ENCODE peak calls at places on chromosomes 12 and 14, in four cellular contexts. O is testis, P is upper lobe of right lung, A is keratinocyte. K is an unnamed sample.

GRCh38 chr12:121673013-121673441 is 3.6 kb upstream of the MORN3 start:
- DNase-seq in O (peak; percentile 28), P (no peak), A (no peak), K (peak; percentile 31)

GRCh38 chr14:88232783-88233182 is 90.3 kb downstream of the KCNK10 start:
- DNase-seq in O (no peak), P (no peak), A (no peak), K (no peak)

GRCh38 chr14:43894534-43894933 is 612.5 kb downstream of the FSCB start:
- DNase-seq in O (no peak), P (no peak), A (no peak), K (no peak)

GRCh38 chr14:75826599-75826998 is 155.2 kb downstream of the TGFB3 start:
- DNase-seq in O (no peak), P (no peak), A (no peak), K (no peak)

GRCh38 chr12:3055712-3056467 is 21.3 kb upstream of the TSPAN9 start:
- DNase-seq in O (no peak), P (no peak), A (no peak), K (no peak)

GRCh38 chr14:90159688-90160087 is 96.7 kb upstream of the PSMC1 start:
- DNase-seq in O (no peak), P (no peak), A (no peak), K (no peak)

GRCh38 chr12:94620611-94621010 is 29.7 kb downstream of the TMCC3 start:
- DNase-seq in O (no peak), P (no peak), A (no peak), K (no peak)

GRCh38 chr12:52191841-52192791 is at the start of gene KRT80:
- DNase-seq in O (peak; percentile 94), P (peak; percentile 90), A (peak; percentile 96), K (peak; percentile 97)

GRCh38 chr14:40762685-40763084 is 844.0 kb upstream of the LRFN5 start:
- DNase-seq in O (no peak), P (no peak), A (no peak), K (no peak)

GRCh38 chr14:101216725-101217463 is 313.4 kb upstream of the RTL1 start:
- DNase-seq in O (peak; percentile 38), P (no peak), A (no peak), K (no peak)

GRCh38 chr12:51917041-51917590 is 9.8 kb downstream of the ACVRL1 start:
- DNase-seq in O (no peak), P (peak; percentile 42), A (no peak), K (no peak)

GRCh38 chr12:3281588-3282150 is 204.5 kb downstream of the TSPAN9 start:
- DNase-seq in O (no peak), P (no peak), A (no peak), K (peak; percentile 80)

GRCh38 chr12:27969901-27970390 is 2.6 kb downstream of the PTHLH start:
- DNase-seq in O (peak; percentile 67), P (peak; percentile 76), A (no peak), K (peak; percentile 68)

GRCh38 chr12:12008931-12009611 is 61.7 kb upstream of the BCL2L14 start:
- DNase-seq in O (no peak), P (no peak), A (peak; percentile 58), K (peak; percentile 49)

GRCh38 chr12:15829255-15829654 is 40.1 kb upstream of the EPS8 start:
- DNase-seq in O (no peak), P (no peak), A (no peak), K (no peak)

GRCh38 chr14:32802295-32802694 is 136.4 kb upstream of the NPAS3 start:
- DNase-seq in O (no peak), P (no peak), A (no peak), K (no peak)

GRCh38 chr14:32805979-32806378 is 132.7 kb upstream of the NPAS3 start:
- DNase-seq in O (no peak), P (no peak), A (no peak), K (no peak)

DNA sequence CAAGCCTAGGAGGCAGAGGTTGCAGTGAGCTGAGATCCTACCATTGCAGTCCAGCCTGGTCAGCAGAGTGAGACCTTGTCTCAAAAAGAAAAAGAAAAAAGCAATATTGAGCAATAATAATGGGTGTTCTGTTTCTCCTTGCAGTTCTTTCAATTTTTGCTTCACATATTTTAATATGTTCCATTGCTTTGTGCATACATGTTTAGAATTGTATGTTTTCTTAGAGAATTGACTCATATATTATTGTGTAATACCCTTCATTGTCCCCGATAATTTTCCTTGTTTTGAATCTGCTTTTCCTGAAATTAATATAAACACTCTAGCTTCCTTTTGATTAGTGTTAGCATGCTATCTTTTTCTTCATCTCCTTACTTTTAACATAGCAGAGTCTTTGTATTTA is 138.4 kb upstream of the NPAS3 start:
- DNase-seq in O (no peak), P (no peak), A (no peak), K (no peak)
- H3K4me3 ChIP-seq in O (no peak overlapping the region), P (no peak overlapping the region), A (no peak overlapping the region), K (no peak overlapping the region)

DNA sequence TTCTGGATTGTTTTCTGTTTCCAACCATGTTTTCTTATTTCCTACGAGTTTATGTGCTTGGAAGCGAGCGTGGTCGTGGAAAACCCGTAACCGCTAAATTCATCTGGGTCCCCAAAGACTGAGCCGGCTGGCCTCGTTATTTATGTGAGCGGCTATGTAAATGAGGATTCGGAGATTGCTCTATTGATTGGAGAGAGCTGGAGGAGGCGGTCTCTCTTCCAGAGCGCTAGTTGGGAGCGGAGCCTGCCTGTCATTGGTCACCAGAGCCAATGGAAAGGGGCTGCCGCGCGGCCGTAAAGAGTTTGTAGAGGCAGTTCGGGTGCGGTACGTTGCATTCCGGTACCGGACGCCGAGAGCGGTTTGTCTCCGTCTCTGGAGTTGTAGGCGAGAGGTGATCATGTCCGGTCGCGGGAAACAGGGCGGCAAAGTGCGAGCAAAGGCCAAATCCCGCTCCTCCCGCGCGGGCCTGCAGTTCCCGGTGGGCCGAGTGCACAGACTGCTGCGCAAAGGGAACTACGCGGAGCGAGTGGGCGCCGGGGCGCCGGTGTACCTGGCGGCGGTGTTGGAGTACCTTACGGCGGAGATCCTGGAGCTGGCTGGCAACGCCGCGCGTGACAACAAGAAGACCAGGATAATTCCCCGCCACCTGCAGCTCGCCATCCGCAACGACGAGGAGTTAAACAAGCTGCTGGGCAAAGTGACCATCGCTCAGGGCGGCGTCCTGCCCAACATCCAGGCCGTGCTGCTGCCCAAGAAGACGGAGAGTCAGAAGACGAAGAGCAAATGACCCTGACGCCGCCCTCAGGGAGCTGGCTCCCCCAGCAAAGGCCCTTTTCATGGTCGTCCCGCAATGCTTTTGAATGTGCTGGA is 29.0 kb downstream of the WBP11 start:
- DNase-seq in O (peak; percentile 99), P (peak; percentile 97), A (no peak), K (peak; percentile 97)
- TF ChIP-seq CTCF in O (no peak), P (no peak), A (no peak), K (no peak)

GRCh38 chr12:122978507-122978955 is 1.9 kb upstream of the ARL6IP4 start:
- DNase-seq in O (no peak), P (peak; percentile 63), A (no peak), K (no peak)
- H3K4me1 ChIP-seq in O (peaks cover 51% of the 10 kb centered on the region), P (peaks cover 57% of the 10 kb centered on the region), A (peaks cover 33% of the 10 kb centered on the region), K (peaks cover 53% of the 10 kb centered on the region)

GRCh38 chr14:69002069-69002468 is 23.0 kb upstream of the ACTN1 start:
- DNase-seq in O (peak; percentile 32), P (no peak), A (no peak), K (no peak)
- H3K4me3 ChIP-seq in O (no peak overlapping the region), P (no peak overlapping the region), A (no peak overlapping the region), K (no peak overlapping the region)

GRCh38 chr12:123436017-123436964 is at the start of gene RILPL2:
- DNase-seq in O (peak; percentile 87), P (peak; percentile 97), A (peak; percentile 36), K (peak; percentile 87)
- TF ChIP-seq CTCF in O (no peak), P (no peak), A (peak; percentile 9), K (no peak)

DNA sequence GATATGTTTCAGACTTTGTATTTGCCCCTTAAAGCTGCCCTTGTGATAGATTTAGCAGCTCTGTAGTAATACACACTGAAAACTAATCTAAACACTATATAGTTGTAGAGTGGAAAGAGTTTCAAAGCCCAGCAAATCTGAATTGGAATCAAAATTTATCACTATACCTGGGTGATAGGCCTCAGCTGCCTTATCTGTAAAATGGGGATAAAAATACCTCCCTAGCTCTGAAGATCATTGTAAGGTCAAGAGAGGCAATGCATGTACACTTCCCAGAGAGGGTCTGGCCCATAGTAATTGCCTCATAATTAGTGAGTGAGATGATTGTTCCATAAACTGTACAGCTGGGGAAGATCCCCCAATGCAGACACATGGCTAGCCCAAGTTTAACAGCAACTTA is 103.6 kb downstream of the IGF1 start:
- DNase-seq in O (no peak), P (no peak), A (no peak), K (no peak)
- H3K4me1 ChIP-seq in O (no peaks in the 10 kb centered on the region), P (no peaks in the 10 kb centered on the region), A (no peaks in the 10 kb centered on the region), K (no peaks in the 10 kb centered on the region)

DNA sequence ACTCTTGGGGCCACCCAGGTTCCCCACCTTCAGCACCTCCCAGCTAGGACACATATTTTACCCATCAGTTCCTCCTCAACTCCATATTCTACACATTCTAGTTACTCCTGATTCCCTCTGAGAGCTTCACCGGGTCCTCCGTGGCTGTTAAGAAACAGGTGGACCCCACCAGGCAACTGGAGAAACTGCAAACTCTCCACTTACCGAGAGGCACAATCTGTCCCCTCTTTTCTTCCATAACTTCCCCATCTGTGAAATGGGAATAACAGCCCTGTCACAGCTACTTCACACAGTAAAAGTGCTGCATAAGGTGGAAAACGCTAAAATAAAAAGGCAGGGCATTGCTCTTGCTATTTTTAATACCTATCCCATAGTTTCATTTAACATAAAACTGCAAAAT is 1.5 kb downstream of the SLC7A8 start:
- DNase-seq in O (no peak), P (no peak), A (no peak), K (no peak)
- H3K4me3 ChIP-seq in O (no peak overlapping the region), P (peak overlapping the region; percentile 51), A (peak overlapping the region; percentile 49), K (peak overlapping the region; percentile 24)